ENCODE peak calls at places on chromosomes 16 and 17, in five cellular contexts. K, H, C, F and E are unnamed samples.
A peak's percentile ranks its signal among the peaks of the same experiment; 100 is the strongest.

GRCh38 chr16:85524630-85525463 is 88.3 kb upstream of the GSE1 start:
- DNase-seq in C (no peak), K (peak; percentile 81), H (no peak), F (no peak), E (no peak)

GRCh38 chr17:81074875-81075274 is 39.9 kb downstream of the BAIAP2 start:
- DNase-seq in H (no peak), F (no peak), C (no peak), K (no peak), E (no peak)

GRCh38 chr16:57720142-57720575 is 15.4 kb upstream of the KATNB1 start:
- DNase-seq in H (no peak), K (no peak), F (peak; percentile 62), C (peak; percentile 71), E (peak; percentile 70)

GRCh38 chr17:30376621-30377452 is 1.9 kb upstream of the CPD start:
- DNase-seq in H (peak; percentile 49), F (peak; percentile 10), K (no peak), C (no peak), E (peak; percentile 84)

GRCh38 chr17:36510636-36511035 is 24.0 kb downstream of the MYO19 start:
- DNase-seq in K (peak; percentile 20), F (no peak), H (no peak), C (peak; percentile 60), E (no peak)

GRCh38 chr16:51429041-51429440 is 278.0 kb upstream of the SALL1 start:
- DNase-seq in H (no peak), F (no peak), K (no peak), C (no peak), E (no peak)

GRCh38 chr16:66511615-66512500 is 38.1 kb downstream of the TK2 start:
- DNase-seq in F (no peak), C (peak; percentile 37), H (no peak), K (no peak), E (no peak)

GRCh38 chr17:82449136-82449882 is 1.2 kb downstream of the CYBC1 start:
- DNase-seq in F (peak; percentile 91), H (no peak), C (no peak), K (peak; percentile 78), E (peak; percentile 93)

GRCh38 chr16:29977063-29977462 is 3.4 kb downstream of the TAOK2 start:
- DNase-seq in K (no peak), C (no peak), F (no peak), H (peak; percentile 43), E (no peak)

GRCh38 chr16:82152641-82153094 is 17.4 kb downstream of the MPHOSPH6 start:
- DNase-seq in C (no peak), K (no peak), H (no peak), F (no peak), E (no peak)

GRCh38 chr16:48441863-48442279 is 56.7 kb upstream of the SIAH1 start:
- DNase-seq in C (no peak), H (no peak), F (no peak), K (no peak), E (no peak)

DNA sequence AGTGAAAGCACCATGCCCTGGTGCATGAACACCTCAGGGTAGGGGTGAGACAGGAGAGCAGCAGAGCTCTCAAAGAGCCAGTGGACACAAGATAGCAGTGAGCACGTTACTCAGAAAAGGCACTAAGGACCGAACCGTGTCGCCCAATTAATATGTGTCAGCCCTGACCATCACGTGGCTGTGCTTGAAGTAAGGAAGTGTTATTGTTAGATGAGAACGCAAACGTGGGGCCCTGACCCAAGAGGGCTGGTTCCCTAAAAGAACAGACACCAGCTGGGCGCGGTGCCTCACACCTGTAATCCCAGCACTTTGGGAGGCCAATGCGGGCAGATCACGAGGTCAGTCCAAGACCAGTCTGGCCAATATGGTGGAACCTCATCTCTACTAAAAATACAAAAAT is 16.3 kb downstream of the AXIN1 start:
- DNase-seq in H (no peak), F (no peak), C (no peak), K (no peak), E (no peak)
- TF ChIP-seq CTCF in H (no peak), F (no peak), C (no peak), K (no peak), E (no peak)

DNA sequence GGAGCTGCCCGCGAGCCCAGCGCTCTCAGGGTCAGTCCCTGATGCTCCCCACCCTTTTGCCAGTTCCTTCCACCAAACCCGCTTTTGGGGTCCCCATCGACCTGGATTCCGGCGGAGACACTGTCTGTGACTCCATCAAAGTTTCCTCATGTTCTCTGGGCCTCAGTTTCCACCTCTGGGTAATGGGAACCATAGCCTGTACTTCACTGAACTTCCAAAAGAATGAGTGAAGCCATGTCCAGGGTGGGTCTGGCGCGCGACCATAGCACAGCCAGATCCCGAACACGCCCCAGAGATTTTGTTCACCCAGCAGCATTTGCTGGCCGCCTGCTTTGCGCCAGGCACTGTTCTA is 328 bp downstream of the SDR42E2 start:
- DNase-seq in F (no peak), C (no peak), K (no peak), H (no peak), E (no peak)
- H3K4me3 ChIP-seq in F (no peak overlapping the region), C (no peak overlapping the region), K (peak overlapping the region; percentile 38), H (peak overlapping the region; percentile 46), E (no peak overlapping the region)

GRCh38 chr17:42180922-42181850 is at the start of gene KCNH4:
- DNase-seq in F (peak; percentile 37), K (peak; percentile 80), H (peak; percentile 82), C (peak; percentile 95), E (peak; percentile 95)
- TF ChIP-seq CTCF in F (peak; percentile 20), K (peak; percentile 45), H (peak; percentile 65), C (peak; percentile 85), E (peak; percentile 77)

GRCh38 chr17:38883592-38884526 is 14.0 kb downstream of the LASP1 start:
- DNase-seq in F (no peak), K (no peak), H (no peak), C (no peak), E (no peak)
- H3K4me3 ChIP-seq in F (no peak overlapping the region), K (no peak overlapping the region), H (peak overlapping the region; percentile 18), C (no peak overlapping the region), E (no peak overlapping the region)